ENCODE peak calls at places on chromosome 20, in nine cellular contexts. A is Peyer's patch; P is mucosa of descending colon; Z is AG08395; S is NCI-H69; H is ascending aorta; F is gastrocnemius medialis; U is A549; K is activated CD8-positive, alpha-beta memory T cell treated with anti-CD3 and anti-CD28 coated beads for 4 hours. J is an unnamed sample.

GRCh38 chr20:63175031-63175895 is 40.7 kb downstream of the YTHDF1 start:
- DNase-seq in A (no peak), P (no peak), Z (no peak), S (no peak), H (no peak), F (no peak), U (no peak), K (no peak), J (no peak)

GRCh38 chr20:54170963-54171362 is 2.8 kb downstream of the CYP24A1 start:
- DNase-seq in A (no peak), P (no peak), Z (no peak), S (no peak), H (no peak), F (no peak), U (peak), K (no peak), J (no peak)

GRCh38 chr20:63492982-63493381 is 5.9 kb downstream of the EEF1A2 start:
- DNase-seq in A (no peak), P (no peak), Z (no peak), S (no peak), H (no peak), F (no peak), U (no peak), K (no peak), J (no peak)

GRCh38 chr20:63497946-63498935 is 642 bp downstream of the EEF1A2 start:
- DNase-seq in A (no peak), P (no peak), Z (peak), S (peak), H (no peak), F (peak), U (peak), K (no peak), J (peak)

GRCh38 chr20:57573893-57574292 is 13.0 kb downstream of the PCK1 start:
- DNase-seq in A (no peak), P (no peak), Z (no peak), S (peak), H (no peak), F (no peak), U (no peak), K (no peak), J (no peak)

GRCh38 chr20:57618091-57618765 is 2.0 kb downstream of the ZBP1 start:
- DNase-seq in A (peak), P (peak), Z (no peak), S (peak), H (peak), F (no peak), U (peak), K (no peak), J (no peak)

GRCh38 chr20:57440678-57441509 is 49.7 kb downstream of the RBM38 start:
- DNase-seq in A (peak), P (peak), Z (peak), S (no peak), H (peak), F (peak), U (peak), K (no peak), J (peak)

GRCh38 chr20:4136078-4136966 is 121.0 kb upstream of the RNF24 start:
- DNase-seq in A (no peak), P (no peak), Z (no peak), S (no peak), H (peak), F (no peak), U (peak), K (no peak), J (no peak)

GRCh38 chr20:34720266-34720665 is 16.1 kb downstream of the TP53INP2 start:
- DNase-seq in A (no peak), P (no peak), Z (no peak), S (peak), H (no peak), F (no peak), U (no peak), K (no peak), J (no peak)

GRCh38 chr20:54208492-54209044 is 681 bp downstream of the PFDN4 start:
- DNase-seq in A (no peak), P (no peak), Z (peak), S (peak), H (no peak), F (no peak), U (peak), K (no peak), J (no peak)

GRCh38 chr20:36279362-36279761 is 26.8 kb upstream of the DLGAP4 start:
- DNase-seq in A (no peak), P (no peak), Z (no peak), S (no peak), H (no peak), F (no peak), U (no peak), K (no peak), J (no peak)

GRCh38 chr20:37567331-37567665 is 39.6 kb upstream of the BLCAP start:
- DNase-seq in A (peak), P (no peak), Z (no peak), S (peak), H (peak), F (no peak), U (no peak), K (no peak), J (no peak)

GRCh38 chr20:53104889-53105288 is 132.7 kb downstream of the TSHZ2 start:
- DNase-seq in A (no peak), P (no peak), Z (peak), S (no peak), H (no peak), F (no peak), U (no peak), K (no peak), J (no peak)

GRCh38 chr20:1663917-1664316 is 6.3 kb upstream of the SIRPG start:
- DNase-seq in A (no peak), P (no peak), Z (peak), S (no peak), H (no peak), F (no peak), U (no peak), K (no peak), J (no peak)

GRCh38 chr20:2693996-2694471 is 1.5 kb downstream of the EBF4 start:
- DNase-seq in A (peak), P (no peak), Z (no peak), S (no peak), H (peak), F (no peak), U (no peak), K (no peak), J (no peak)

GRCh38 chr20:41094656-41095055 is 42.7 kb upstream of the PLCG1 start:
- DNase-seq in A (no peak), P (no peak), Z (peak), S (no peak), H (no peak), F (no peak), U (no peak), K (no peak), J (no peak)

GRCh38 chr20:34365765-34366213 is 2.7 kb downstream of the ITCH start:
- DNase-seq in A (peak), P (no peak), Z (no peak), S (no peak), H (no peak), F (no peak), U (no peak), K (peak), J (no peak)

GRCh38 chr20:33566781-33567603 is 77.1 kb downstream of the CBFA2T2 start:
- DNase-seq in A (no peak), P (no peak), Z (no peak), S (peak), H (no peak), F (no peak), U (no peak), K (no peak), J (no peak)

GRCh38 chr20:20737158-20737557 is 24.7 kb upstream of the RALGAPA2 start:
- DNase-seq in A (no peak), P (no peak), Z (no peak), S (peak), H (no peak), F (no peak), U (no peak), K (no peak), J (no peak)

GRCh38 chr20:34774431-34774830 is 51.0 kb downstream of the NCOA6 start:
- DNase-seq in A (no peak), P (no peak), Z (no peak), S (no peak), H (no peak), F (no peak), U (no peak), K (no peak), J (no peak)

GRCh38 chr20:63705232-63706026 is 2.3 kb downstream of the ARFRP1 start:
- DNase-seq in A (no peak), P (peak), Z (no peak), S (no peak), H (peak), F (no peak), U (no peak), K (no peak), J (no peak)

GRCh38 chr20:52572687-52573086 is 381.1 kb upstream of the ZFP64 start:
- DNase-seq in A (no peak), P (no peak), Z (no peak), S (no peak), H (no peak), F (no peak), U (no peak), K (no peak), J (no peak)

GRCh38 chr20:37295001-37295400 is 5.5 kb downstream of the MANBAL start:
- DNase-seq in A (no peak), P (no peak), Z (peak), S (peak), H (peak), F (no peak), U (peak), K (no peak), J (no peak)

GRCh38 chr20:56780266-56780665 is 151.2 kb downstream of the TFAP2C start:
- DNase-seq in A (no peak), P (no peak), Z (no peak), S (no peak), H (no peak), F (no peak), U (no peak), K (no peak), J (no peak)

GRCh38 chr20:51220293-51220706 is 197.4 kb upstream of the KCNG1 start:
- DNase-seq in A (peak), P (peak), Z (peak), S (no peak), H (peak), F (no peak), U (peak), K (peak), J (no peak)

GRCh38 chr20:38833857-38834164 is 28.3 kb downstream of the PPP1R16B start:
- DNase-seq in A (no peak), P (no peak), Z (no peak), S (no peak), H (no peak), F (no peak), U (no peak), K (no peak), J (no peak)

GRCh38 chr20:62929051-62929538 is 2.8 kb upstream of the DIDO1 start:
- DNase-seq in A (peak), P (peak), Z (peak), S (no peak), H (peak), F (no peak), U (no peak), K (no peak), J (peak)

GRCh38 chr20:44032583-44033138 is 118.0 kb downstream of the TOX2 start:
- DNase-seq in A (no peak), P (no peak), Z (no peak), S (no peak), H (peak), F (no peak), U (no peak), K (no peak), J (no peak)

GRCh38 chr20:41746635-41747034 is 128.5 kb upstream of the CHD6 start:
- DNase-seq in A (no peak), P (no peak), Z (no peak), S (peak), H (no peak), F (no peak), U (no peak), K (no peak), J (no peak)

GRCh38 chr20:8454137-8454712 is 322.2 kb downstream of the PLCB1 start:
- DNase-seq in A (no peak), P (no peak), Z (peak), S (peak), H (no peak), F (no peak), U (peak), K (no peak), J (no peak)

GRCh38 chr20:39248851-39249485 is 286.8 kb downstream of the DHX35 start:
- DNase-seq in A (no peak), P (no peak), Z (no peak), S (no peak), H (no peak), F (no peak), U (no peak), K (no peak), J (no peak)

GRCh38 chr20:45419188-45420091 is 3.5 kb downstream of the PIGT start:
- DNase-seq in A (peak), P (no peak), Z (peak), S (peak), H (peak), F (no peak), U (peak), K (no peak), J (peak)

GRCh38 chr20:58174708-58175287 is 53.7 kb downstream of the ANKRD60 start:
- DNase-seq in A (no peak), P (no peak), Z (peak), S (peak), H (peak), F (peak), U (no peak), K (no peak), J (no peak)

GRCh38 chr20:64153410-64153809 is 10.8 kb upstream of the MYT1 start:
- DNase-seq in A (no peak), P (no peak), Z (no peak), S (no peak), H (no peak), F (no peak), U (no peak), K (no peak), J (no peak)

GRCh38 chr20:40816039-40816352 is 127.0 kb upstream of the MAFB start:
- DNase-seq in A (no peak), P (no peak), Z (no peak), S (no peak), H (no peak), F (no peak), U (no peak), K (no peak), J (no peak)

GRCh38 chr20:25090492-25091429 is 8.8 kb upstream of the VSX1 start:
- DNase-seq in A (peak), P (peak), Z (no peak), S (peak), H (no peak), F (no peak), U (no peak), K (peak), J (no peak)

GRCh38 chr20:3802524-3803239 is 6.6 kb downstream of the CDC25B start:
- DNase-seq in A (no peak), P (peak), Z (no peak), S (no peak), H (no peak), F (no peak), U (no peak), K (no peak), J (peak)